ENCODE peak calls at places on chromosomes 2 and 18, in five cellular contexts. One of them, this sample, is unnamed.

GRCh38 chr18:55489742-55490055 is 98.3 kb downstream of the TCF4 start:
- DNase-seq in choroid plexus epithelial cell: no peak
- DNase-seq in Peyer's patch: no peak
- DNase-seq in psoas muscle: no peak
- DNase-seq in H9: no peak
- DNase-seq in this sample: no peak

GRCh38 chr2:163736433-163737168 is 793 bp upstream of the FIGN start:
- DNase-seq in choroid plexus epithelial cell: peak
- DNase-seq in Peyer's patch: peak
- DNase-seq in psoas muscle: no peak
- DNase-seq in H9: peak
- DNase-seq in this sample: peak

GRCh38 chr18:49161627-49162026 is 210.9 kb upstream of the SMAD7 start:
- DNase-seq in choroid plexus epithelial cell: peak
- DNase-seq in Peyer's patch: no peak
- DNase-seq in psoas muscle: no peak
- DNase-seq in H9: no peak
- DNase-seq in this sample: no peak

GRCh38 chr2:50346586-50347351 is 685.2 kb downstream of the NRXN1 start:
- DNase-seq in choroid plexus epithelial cell: no peak
- DNase-seq in Peyer's patch: no peak
- DNase-seq in psoas muscle: no peak
- DNase-seq in H9: peak
- DNase-seq in this sample: no peak

GRCh38 chr2:24342110-24342910 is 18.0 kb downstream of the ITSN2 start:
- DNase-seq in choroid plexus epithelial cell: peak
- DNase-seq in Peyer's patch: no peak
- DNase-seq in psoas muscle: no peak
- DNase-seq in H9: no peak
- DNase-seq in this sample: no peak

GRCh38 chr18:52723456-52724065 is 383.6 kb downstream of the DCC start:
- DNase-seq in choroid plexus epithelial cell: no peak
- DNase-seq in Peyer's patch: no peak
- DNase-seq in psoas muscle: no peak
- DNase-seq in H9: no peak
- DNase-seq in this sample: no peak

GRCh38 chr2:14197293-14197692 is 435.2 kb upstream of the LRATD1 start:
- DNase-seq in choroid plexus epithelial cell: no peak
- DNase-seq in Peyer's patch: no peak
- DNase-seq in psoas muscle: no peak
- DNase-seq in H9: no peak
- DNase-seq in this sample: no peak

GRCh38 chr18:1270081-1270480 is 365.4 kb downstream of the ADCYAP1 start:
- DNase-seq in choroid plexus epithelial cell: no peak
- DNase-seq in Peyer's patch: no peak
- DNase-seq in psoas muscle: no peak
- DNase-seq in H9: no peak
- DNase-seq in this sample: no peak

GRCh38 chr2:11945139-11946126 is 199.0 kb downstream of the LPIN1 start:
- DNase-seq in choroid plexus epithelial cell: no peak
- DNase-seq in Peyer's patch: no peak
- DNase-seq in psoas muscle: no peak
- DNase-seq in H9: no peak
- DNase-seq in this sample: no peak

GRCh38 chr2:219650426-219651248 is 23.2 kb downstream of the SLC4A3 start:
- DNase-seq in choroid plexus epithelial cell: no peak
- DNase-seq in Peyer's patch: peak
- DNase-seq in psoas muscle: no peak
- DNase-seq in H9: peak
- DNase-seq in this sample: no peak

GRCh38 chr18:76604642-76605240 is 109.7 kb upstream of the ZNF516 start:
- DNase-seq in choroid plexus epithelial cell: no peak
- DNase-seq in Peyer's patch: no peak
- DNase-seq in psoas muscle: no peak
- DNase-seq in H9: no peak
- DNase-seq in this sample: no peak

GRCh38 chr2:190781604-190782198 is 98.9 kb upstream of the GLS start:
- DNase-seq in choroid plexus epithelial cell: peak
- DNase-seq in Peyer's patch: peak
- DNase-seq in psoas muscle: no peak
- DNase-seq in H9: no peak
- DNase-seq in this sample: no peak

GRCh38 chr2:112829247-112829646 is 7.3 kb downstream of the IL1B start:
- DNase-seq in choroid plexus epithelial cell: peak
- DNase-seq in Peyer's patch: no peak
- DNase-seq in psoas muscle: no peak
- DNase-seq in H9: no peak
- DNase-seq in this sample: no peak

GRCh38 chr2:237673130-237673921 is 45.9 kb downstream of the LRRFIP1 start:
- DNase-seq in choroid plexus epithelial cell: peak
- DNase-seq in Peyer's patch: peak
- DNase-seq in psoas muscle: peak
- DNase-seq in H9: peak
- DNase-seq in this sample: no peak

GRCh38 chr2:3187467-3187866 is 190.2 kb downstream of the EIPR1 start:
- DNase-seq in choroid plexus epithelial cell: no peak
- DNase-seq in Peyer's patch: no peak
- DNase-seq in psoas muscle: no peak
- DNase-seq in H9: no peak
- DNase-seq in this sample: no peak

GRCh38 chr2:38065502-38066135 is 10.3 kb downstream of the CYP1B1 start:
- DNase-seq in choroid plexus epithelial cell: peak
- DNase-seq in Peyer's patch: no peak
- DNase-seq in psoas muscle: no peak
- DNase-seq in H9: no peak
- DNase-seq in this sample: no peak

GRCh38 chr2:229342376-229342775 is 71.3 kb upstream of the PID1 start:
- DNase-seq in choroid plexus epithelial cell: peak
- DNase-seq in Peyer's patch: no peak
- DNase-seq in psoas muscle: peak
- DNase-seq in H9: peak
- DNase-seq in this sample: no peak

GRCh38 chr2:82023710-82024109 is 1719.2 kb upstream of the LRRTM1 start:
- DNase-seq in choroid plexus epithelial cell: no peak
- DNase-seq in Peyer's patch: no peak
- DNase-seq in psoas muscle: no peak
- DNase-seq in H9: peak
- DNase-seq in this sample: no peak

GRCh38 chr2:234869969-234870368 is 81.8 kb upstream of the SH3BP4 start:
- DNase-seq in choroid plexus epithelial cell: no peak
- DNase-seq in Peyer's patch: no peak
- DNase-seq in psoas muscle: no peak
- DNase-seq in H9: no peak
- DNase-seq in this sample: no peak

GRCh38 chr2:151976945-151977353 is 121.9 kb downstream of the CACNB4 start:
- DNase-seq in choroid plexus epithelial cell: no peak
- DNase-seq in Peyer's patch: no peak
- DNase-seq in psoas muscle: no peak
- DNase-seq in H9: no peak
- DNase-seq in this sample: no peak

GRCh38 chr2:47354013-47354816 is 48.7 kb upstream of the MSH2 start:
- DNase-seq in choroid plexus epithelial cell: peak
- DNase-seq in Peyer's patch: peak
- DNase-seq in psoas muscle: no peak
- DNase-seq in H9: no peak
- DNase-seq in this sample: no peak

GRCh38 chr2:119387381-119388129 is 20.8 kb downstream of the DBI start:
- DNase-seq in choroid plexus epithelial cell: peak
- DNase-seq in Peyer's patch: peak
- DNase-seq in psoas muscle: peak
- DNase-seq in H9: no peak
- DNase-seq in this sample: no peak
- TF ChIP-seq CTCF in choroid plexus epithelial cell: peak
- TF ChIP-seq CTCF in Peyer's patch: peak
- TF ChIP-seq CTCF in psoas muscle: no peak
- TF ChIP-seq CTCF in H9: peak
- TF ChIP-seq CTCF in this sample: peak

DNA sequence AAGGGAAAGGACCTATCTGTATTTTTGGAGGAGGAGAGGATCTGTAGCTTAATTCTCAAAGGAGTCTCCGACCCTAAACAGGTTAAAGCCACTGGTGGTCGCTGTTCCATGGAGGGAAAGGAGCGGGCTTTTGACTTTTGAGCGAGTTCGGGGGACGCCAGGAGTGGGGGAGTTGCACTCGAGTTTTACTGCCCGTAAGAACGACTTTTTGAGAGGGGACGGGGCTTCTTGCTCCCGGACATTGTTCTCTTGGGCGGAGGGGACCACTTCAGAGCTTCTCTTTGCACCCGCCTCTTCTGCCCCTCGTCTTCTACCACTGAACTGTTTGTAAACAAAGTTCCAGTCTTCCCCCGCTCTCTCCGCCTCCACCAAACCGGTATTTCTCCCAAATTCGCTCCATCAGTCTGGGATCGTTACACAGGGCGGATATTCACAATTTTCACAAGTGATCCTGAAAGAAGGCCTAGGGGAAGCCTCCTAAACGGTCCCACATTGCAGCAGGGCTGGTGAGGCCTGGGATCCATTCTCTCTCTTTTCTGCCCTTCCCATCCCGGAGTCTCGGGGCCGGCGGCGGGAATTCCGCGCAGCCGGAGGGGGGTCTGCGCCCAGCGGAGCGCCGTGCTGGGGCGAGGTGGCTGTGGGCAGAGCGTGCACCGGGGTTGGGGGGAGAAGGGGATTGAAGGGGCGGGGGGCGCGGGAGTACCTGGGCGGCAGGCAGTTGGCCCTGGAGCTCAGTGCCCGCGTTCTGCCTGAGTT is 6.6 kb downstream of the DLX2 start:
- DNase-seq in choroid plexus epithelial cell: no peak
- DNase-seq in Peyer's patch: no peak
- DNase-seq in psoas muscle: no peak
- DNase-seq in H9: no peak
- DNase-seq in this sample: no peak
- TF ChIP-seq CTCF in choroid plexus epithelial cell: peak
- TF ChIP-seq CTCF in Peyer's patch: no peak
- TF ChIP-seq CTCF in psoas muscle: no peak
- TF ChIP-seq CTCF in H9: peak
- TF ChIP-seq CTCF in this sample: peak

DNA sequence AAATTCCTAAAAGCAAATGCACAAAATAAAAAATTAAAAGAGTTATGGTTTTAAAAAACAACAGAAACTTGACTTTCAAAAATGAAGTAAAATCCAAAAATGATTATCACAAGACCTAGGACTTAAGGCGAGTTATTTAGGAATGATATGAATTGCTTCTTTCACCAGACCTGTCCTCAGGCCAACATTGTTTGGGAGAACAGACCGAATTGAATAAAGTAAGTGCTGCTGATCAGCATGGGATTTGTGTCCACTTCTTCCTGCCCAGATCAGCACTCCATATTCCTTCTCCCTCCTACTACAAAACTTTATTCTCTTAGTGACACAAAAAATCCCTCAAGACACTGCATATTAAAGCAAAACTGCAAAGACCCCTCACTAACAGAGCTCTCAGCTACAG is 39.1 kb downstream of the WDFY1 start:
- DNase-seq in choroid plexus epithelial cell: no peak
- DNase-seq in Peyer's patch: no peak
- DNase-seq in psoas muscle: no peak
- DNase-seq in H9: no peak
- DNase-seq in this sample: no peak
- TF ChIP-seq CTCF in choroid plexus epithelial cell: no peak
- TF ChIP-seq CTCF in Peyer's patch: no peak
- TF ChIP-seq CTCF in psoas muscle: no peak
- TF ChIP-seq CTCF in H9: no peak
- TF ChIP-seq CTCF in this sample: no peak

GRCh38 chr2:179440642-179441251 is 176.1 kb upstream of the SESTD1 start:
- DNase-seq in choroid plexus epithelial cell: peak
- DNase-seq in Peyer's patch: no peak
- DNase-seq in psoas muscle: no peak
- DNase-seq in H9: no peak
- DNase-seq in this sample: no peak
- TF ChIP-seq CTCF in choroid plexus epithelial cell: peak
- TF ChIP-seq CTCF in Peyer's patch: peak
- TF ChIP-seq CTCF in psoas muscle: peak
- TF ChIP-seq CTCF in H9: peak
- TF ChIP-seq CTCF in this sample: peak

This sample was measured in chondrocyte.